ENCODE peak calls at places on chromosome 17, in ten cellular contexts. N is activated CD8-positive, alpha-beta T cell treated with anti-CD3 and anti-CD28 coated beads, Interleukin-2, amount 10 ng/mL, durations not matched to agents 7 days and 5 days; H is activated CD4-positive, alpha-beta T cell treated with anti-CD3 and anti-CD28 coated beads, Interleukin-2, amount 10 ng/mL, durations not matched to agents 7 days and 5 days; S is NCI-H69; B is effector CD8-positive, alpha-beta T cell; D is A549; F is substantia nigra; J is fibroblast of the aortic adventitia; V is T-helper 1 cell; T is tibial nerve. M is an unnamed sample.

GRCh38 chr17:45306623-45307022 is 10.2 kb downstream of the MAP3K14 start:
- DNase-seq in T (no peak), D (no peak), J (no peak), H (no peak), B (no peak), N (no peak), F (no peak), V (no peak), S (no peak), M (no peak)

GRCh38 chr17:82475458-82475857 is 16.9 kb downstream of the NARF start:
- DNase-seq in D (no peak), N (no peak), V (no peak), T (no peak), H (no peak), B (no peak), S (no peak), J (no peak), F (no peak), M (no peak)

GRCh38 chr17:79985361-79985760 is 50.3 kb downstream of the TBC1D16 start:
- DNase-seq in F (no peak), J (no peak), H (no peak), D (no peak), B (no peak), T (no peak), S (no peak), N (no peak), V (no peak), M (no peak)

GRCh38 chr17:80653856-80654255 is 109.2 kb downstream of the RPTOR start:
- DNase-seq in J (no peak), N (no peak), D (no peak), S (no peak), H (no peak), F (no peak), T (no peak), V (no peak), B (no peak), M (no peak)

GRCh38 chr17:36610472-36610871 is 9.1 kb downstream of the MRM1 start:
- DNase-seq in V (no peak), T (no peak), F (no peak), D (no peak), H (no peak), N (no peak), J (no peak), S (no peak), B (no peak), M (no peak)

GRCh38 chr17:66508896-66509843 is 206.8 kb downstream of the PRKCA start:
- DNase-seq in S (peak), V (no peak), J (peak), H (peak), B (no peak), T (no peak), D (peak), F (no peak), N (peak), M (peak)

GRCh38 chr17:82687375-82687861 is 11.1 kb downstream of the RAB40B start:
- DNase-seq in H (no peak), V (no peak), S (no peak), N (no peak), B (no peak), D (peak), J (no peak), T (no peak), F (peak), M (no peak)

GRCh38 chr17:45410144-45411091 is 22.3 kb downstream of the ARHGAP27 start:
- DNase-seq in D (no peak), J (no peak), B (no peak), H (peak), T (peak), F (peak), N (peak), S (no peak), V (peak), M (no peak)

GRCh38 chr17:67289174-67289876 is 44.3 kb upstream of the HELZ start:
- DNase-seq in F (peak), T (peak), B (no peak), H (no peak), S (peak), D (no peak), J (peak), V (no peak), N (no peak), M (peak)

GRCh38 chr17:38617074-38617860 is 11.5 kb upstream of the SRCIN1 start:
- DNase-seq in J (no peak), S (peak), N (no peak), H (no peak), D (no peak), F (no peak), B (no peak), T (no peak), V (no peak), M (no peak)

GRCh38 chr17:73387746-73388577 is 76.2 kb upstream of the CDC42EP4 start:
- DNase-seq in N (no peak), T (no peak), J (peak), F (no peak), V (no peak), D (no peak), H (no peak), B (no peak), S (no peak), M (no peak)

M was measured in hepatic stellate cell.